ENCODE peak calls at places on chromosomes 2 and 18, in four cellular contexts. One of them, this sample, is unnamed.

GRCh38 chr2:216601632-216602409 is 31.4 kb upstream of the IGFBP2 start:
- DNase-seq in prostate gland: no peak
- DNase-seq in Panc1: no peak
- DNase-seq in breast epithelium: no peak
- DNase-seq in this sample: no peak

GRCh38 chr2:180015951-180016709 is 9.0 kb upstream of the CWC22 start:
- DNase-seq in Panc1: no peak
- DNase-seq in breast epithelium: no peak
- DNase-seq in prostate gland: no peak
- DNase-seq in this sample: no peak

GRCh38 chr18:62844850-62845643 is 129.7 kb downstream of the PHLPP1 start:
- DNase-seq in Panc1: no peak
- DNase-seq in breast epithelium: no peak
- DNase-seq in prostate gland: no peak
- DNase-seq in this sample: no peak

GRCh38 chr18:67600781-67601180 is 84.3 kb upstream of the DSEL start:
- DNase-seq in Panc1: no peak
- DNase-seq in breast epithelium: no peak
- DNase-seq in prostate gland: no peak
- DNase-seq in this sample: no peak

GRCh38 chr2:38187416-38188127 is 111.6 kb upstream of the CYP1B1 start:
- DNase-seq in Panc1: no peak
- DNase-seq in breast epithelium: peak
- DNase-seq in prostate gland: peak
- DNase-seq in this sample: peak

GRCh38 chr18:65897292-65897691 is 146.5 kb downstream of the CDH7 start:
- DNase-seq in prostate gland: no peak
- DNase-seq in breast epithelium: no peak
- DNase-seq in Panc1: no peak
- DNase-seq in this sample: no peak

GRCh38 chr2:232480201-232481190 is 7.1 kb downstream of the ECEL1 start:
- DNase-seq in Panc1: no peak
- DNase-seq in prostate gland: no peak
- DNase-seq in breast epithelium: peak
- DNase-seq in this sample: no peak

GRCh38 chr2:241788572-241788971 is 11.9 kb downstream of the GAL3ST2 start:
- DNase-seq in Panc1: no peak
- DNase-seq in prostate gland: no peak
- DNase-seq in breast epithelium: no peak
- DNase-seq in this sample: no peak

GRCh38 chr2:112006076-112006410 is 49.0 kb upstream of the TMEM87B start:
- DNase-seq in Panc1: peak
- DNase-seq in prostate gland: no peak
- DNase-seq in breast epithelium: no peak
- DNase-seq in this sample: no peak

GRCh38 chr2:65662654-65663432 is 230.4 kb upstream of the SPRED2 start:
- DNase-seq in breast epithelium: no peak
- DNase-seq in prostate gland: no peak
- DNase-seq in Panc1: no peak
- DNase-seq in this sample: no peak

GRCh38 chr18:33656889-33657288 is 78.9 kb downstream of the ASXL3 start:
- DNase-seq in Panc1: no peak
- DNase-seq in prostate gland: no peak
- DNase-seq in breast epithelium: no peak
- DNase-seq in this sample: no peak

GRCh38 chr18:45408218-45408617 is 207.1 kb upstream of the SLC14A2 start:
- DNase-seq in Panc1: no peak
- DNase-seq in prostate gland: no peak
- DNase-seq in breast epithelium: no peak
- DNase-seq in this sample: no peak

DNA sequence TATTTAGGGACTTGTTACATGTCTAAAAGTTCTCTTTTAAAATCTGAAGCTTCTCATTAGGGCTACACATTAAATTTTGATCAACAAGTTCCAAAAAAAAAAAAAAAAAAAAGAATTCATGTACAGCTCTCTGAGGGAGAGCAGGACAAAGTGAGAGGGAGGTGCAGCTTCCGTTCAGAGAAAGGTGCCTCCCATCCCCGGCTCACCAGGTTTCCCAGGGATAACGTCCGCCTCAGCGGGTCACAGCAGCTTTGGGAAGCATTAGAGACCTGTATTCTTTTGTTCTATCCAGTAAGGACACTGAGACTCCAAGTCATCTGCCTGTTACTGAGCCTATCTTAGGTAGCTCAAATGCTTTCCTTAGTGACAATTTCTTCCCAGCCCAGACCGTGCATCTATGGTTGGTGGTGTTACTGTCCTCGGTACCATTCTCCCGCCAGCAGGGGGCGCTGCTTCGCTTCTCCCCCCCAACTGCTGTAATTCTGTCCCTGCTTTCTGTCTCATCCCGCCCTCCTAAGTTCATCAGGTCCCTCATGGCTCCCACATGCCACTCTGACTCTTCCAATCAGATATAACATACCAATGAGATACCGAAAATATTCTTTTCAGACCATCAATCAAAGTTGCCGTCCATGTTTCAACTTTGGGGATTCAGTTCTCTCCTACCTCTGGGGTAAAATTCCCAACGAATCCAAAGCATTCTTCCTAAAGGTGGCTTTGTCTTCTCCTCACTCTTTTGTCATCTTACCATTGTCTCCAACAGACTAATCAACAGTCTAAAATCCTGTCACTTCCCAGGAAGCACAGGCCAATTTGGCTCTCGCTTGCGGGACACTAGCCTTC is 466.5 kb downstream of the METTL4 start:
- DNase-seq in prostate gland: peak
- DNase-seq in breast epithelium: no peak
- DNase-seq in Panc1: peak
- DNase-seq in this sample: peak
- TF ChIP-seq CTCF in prostate gland: peak
- TF ChIP-seq CTCF in breast epithelium: peak
- TF ChIP-seq CTCF in Panc1: peak
- TF ChIP-seq CTCF in this sample: peak

GRCh38 chr18:24860978-24861680 is 400.7 kb downstream of the HRH4 start:
- DNase-seq in prostate gland: no peak
- DNase-seq in Panc1: no peak
- DNase-seq in breast epithelium: no peak
- DNase-seq in this sample: no peak
- TF ChIP-seq POLR2AphosphoS5 in prostate gland: no peak
- TF ChIP-seq POLR2AphosphoS5 in Panc1: no peak
- TF ChIP-seq POLR2AphosphoS5 in breast epithelium: no peak
- TF ChIP-seq POLR2AphosphoS5 in this sample: no peak

GRCh38 chr2:88955607-88956006 is 264.1 kb downstream of the RPIA start:
- DNase-seq in breast epithelium: no peak
- DNase-seq in Panc1: no peak
- DNase-seq in prostate gland: no peak
- DNase-seq in this sample: no peak

GRCh38 chr2:88949336-88949735 is 257.9 kb downstream of the RPIA start:
- DNase-seq in breast epithelium: no peak
- DNase-seq in Panc1: no peak
- DNase-seq in prostate gland: no peak
- DNase-seq in this sample: no peak

GRCh38 chr2:88950010-88950409 is 258.5 kb downstream of the RPIA start:
- DNase-seq in prostate gland: no peak
- DNase-seq in Panc1: no peak
- DNase-seq in breast epithelium: no peak
- DNase-seq in this sample: no peak
- TF ChIP-seq CTCF in prostate gland: no peak
- TF ChIP-seq CTCF in Panc1: peak
- TF ChIP-seq CTCF in breast epithelium: no peak
- TF ChIP-seq CTCF in this sample: no peak

DNA sequence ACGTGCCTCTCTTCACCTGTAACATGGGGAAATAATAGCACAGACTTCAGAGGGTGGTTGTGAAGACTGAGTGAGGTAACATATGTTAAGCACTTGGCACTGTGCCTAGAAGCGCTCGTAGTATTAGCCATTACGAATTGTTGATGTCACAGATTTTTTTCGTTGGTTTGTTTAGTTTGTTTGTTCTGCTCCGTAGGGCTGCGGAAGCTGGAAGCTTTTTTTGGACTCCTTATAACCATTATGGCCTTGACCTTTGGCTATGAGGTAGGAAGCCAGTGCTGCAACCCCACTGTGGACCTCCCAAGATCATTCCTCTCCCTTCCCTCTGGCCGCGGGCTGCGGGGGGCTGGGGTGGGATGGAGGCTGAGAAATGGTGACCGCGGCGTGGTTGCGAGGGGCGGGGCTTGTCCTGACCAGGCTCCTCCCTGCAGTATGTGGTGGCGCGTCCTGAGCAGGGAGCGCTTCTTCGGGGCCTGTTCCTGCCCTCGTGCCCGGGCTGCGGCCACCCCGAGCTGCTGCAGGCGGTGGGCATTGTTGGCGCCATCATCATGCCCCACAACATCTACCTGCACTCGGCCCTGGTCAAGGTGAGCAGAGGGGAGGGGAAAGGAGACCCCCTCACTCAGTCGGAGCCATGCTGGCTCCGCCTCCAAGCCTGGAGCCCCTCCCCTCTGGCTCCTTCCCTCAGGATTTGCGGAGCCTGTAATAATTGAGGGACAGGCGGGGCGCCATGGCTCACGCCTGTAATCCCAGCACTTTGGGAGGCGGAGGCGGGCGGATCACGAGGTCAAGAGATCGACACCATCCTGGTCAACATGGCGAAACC is 5.5 kb downstream of the SLC11A1 start:
- DNase-seq in prostate gland: no peak
- DNase-seq in breast epithelium: no peak
- DNase-seq in Panc1: no peak
- DNase-seq in this sample: peak
- TF ChIP-seq POLR2AphosphoS5 in prostate gland: no peak
- TF ChIP-seq POLR2AphosphoS5 in breast epithelium: no peak
- TF ChIP-seq POLR2AphosphoS5 in Panc1: no peak
- TF ChIP-seq POLR2AphosphoS5 in this sample: peak

DNA sequence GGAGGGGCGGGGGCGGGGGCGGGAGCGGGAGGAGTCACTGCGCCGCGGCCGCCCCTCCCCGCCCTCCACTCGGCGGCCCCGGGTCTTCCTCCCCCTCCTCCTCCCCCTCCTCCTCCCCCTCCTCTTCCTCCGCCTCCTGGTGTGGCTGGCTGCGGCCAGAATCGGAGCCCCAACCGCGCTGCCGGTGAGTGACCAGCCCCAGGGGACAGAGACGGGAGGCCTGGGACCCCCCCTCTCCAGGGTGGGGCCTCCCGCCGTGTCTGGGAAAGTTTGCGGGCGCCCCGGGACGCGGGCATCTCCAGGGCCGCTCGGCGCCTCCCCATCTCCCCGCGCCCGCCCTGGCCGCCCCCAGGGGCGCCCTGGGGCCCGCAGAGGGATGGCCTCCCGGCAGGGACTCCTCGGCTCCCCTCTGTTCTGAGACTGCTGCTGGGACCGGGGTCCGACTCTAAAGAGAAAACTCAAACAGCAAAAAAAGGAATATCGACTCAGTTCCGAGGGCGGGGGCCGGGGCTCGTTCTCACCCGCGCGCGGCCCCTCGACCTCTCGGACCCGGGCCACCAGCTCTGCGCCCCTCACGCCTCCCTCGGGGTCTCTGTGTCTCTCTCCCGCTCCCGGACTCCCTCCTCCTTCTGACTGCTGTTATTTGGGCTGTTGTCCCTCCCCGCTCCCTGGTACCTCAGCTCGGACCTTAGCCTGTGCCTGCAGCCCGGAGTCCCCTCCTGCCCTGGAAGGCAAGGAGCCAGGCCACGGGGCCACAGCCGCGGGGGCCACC is at the start of gene STON1:
- DNase-seq in breast epithelium: no peak
- DNase-seq in Panc1: no peak
- DNase-seq in prostate gland: peak
- DNase-seq in this sample: peak
- TF ChIP-seq CTCF in breast epithelium: no peak
- TF ChIP-seq CTCF in Panc1: no peak
- TF ChIP-seq CTCF in prostate gland: peak
- TF ChIP-seq CTCF in this sample: no peak

GRCh38 chr2:109436635-109437225 is 177.0 kb downstream of the SEPTIN10 start:
- DNase-seq in breast epithelium: peak
- DNase-seq in Panc1: no peak
- DNase-seq in prostate gland: no peak
- DNase-seq in this sample: no peak

GRCh38 chr2:109435066-109435690 is 178.6 kb downstream of the SEPTIN10 start:
- DNase-seq in prostate gland: no peak
- DNase-seq in breast epithelium: peak
- DNase-seq in Panc1: no peak
- DNase-seq in this sample: no peak

GRCh38 chr2:109434351-109434750 is 179.4 kb downstream of the SEPTIN10 start:
- DNase-seq in breast epithelium: no peak
- DNase-seq in Panc1: no peak
- DNase-seq in prostate gland: no peak
- DNase-seq in this sample: no peak

GRCh38 chr2:109437325-109438090 is 176.3 kb downstream of the SEPTIN10 start:
- DNase-seq in prostate gland: peak
- DNase-seq in breast epithelium: peak
- DNase-seq in Panc1: no peak
- DNase-seq in this sample: no peak

DNA sequence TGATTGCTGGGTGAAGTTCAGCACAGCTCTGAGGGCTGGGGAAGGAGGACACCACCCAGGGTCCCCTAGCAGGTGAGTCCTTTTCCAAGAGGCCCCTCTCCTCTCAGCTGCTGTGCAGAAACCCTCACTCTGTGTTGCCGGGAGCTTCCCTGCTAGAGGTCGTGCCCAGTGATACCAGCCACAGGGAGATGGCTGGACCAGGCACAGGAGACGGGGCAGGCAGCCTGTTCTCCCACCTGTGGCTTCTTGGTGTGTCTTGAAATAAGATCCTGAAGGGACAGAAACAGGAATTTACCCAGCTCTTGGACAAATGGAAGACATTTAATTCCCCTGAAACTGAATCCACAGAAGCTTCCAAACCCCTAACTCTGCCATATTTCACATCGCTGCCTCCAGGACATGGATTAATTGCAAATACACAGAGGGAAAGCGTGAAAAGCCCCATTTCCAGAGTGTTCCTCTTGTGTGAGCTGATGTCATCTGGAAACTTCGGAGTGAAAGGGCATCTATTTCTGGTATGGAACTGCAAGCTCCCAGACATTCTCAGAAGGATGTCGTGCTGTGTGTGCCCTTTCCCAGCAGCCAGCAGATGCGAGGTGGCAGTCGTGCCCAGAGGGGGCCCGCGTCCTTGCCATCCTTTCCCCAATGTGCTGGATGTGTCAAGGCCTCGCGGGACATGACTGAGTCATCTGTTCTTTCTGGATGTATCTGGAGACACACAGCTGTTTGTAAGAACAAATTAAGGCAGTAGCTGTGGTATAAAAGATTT is 177.7 kb downstream of the SEPTIN10 start:
- DNase-seq in Panc1: no peak
- DNase-seq in prostate gland: no peak
- DNase-seq in breast epithelium: peak
- DNase-seq in this sample: no peak
- TF ChIP-seq POLR2AphosphoS5 in Panc1: no peak
- TF ChIP-seq POLR2AphosphoS5 in prostate gland: peak
- TF ChIP-seq POLR2AphosphoS5 in breast epithelium: peak
- TF ChIP-seq POLR2AphosphoS5 in this sample: peak

GRCh38 chr2:173734686-173735308 is 230.4 kb downstream of the SP3 start:
- DNase-seq in Panc1: no peak
- DNase-seq in prostate gland: no peak
- DNase-seq in breast epithelium: no peak
- DNase-seq in this sample: no peak
- TF ChIP-seq CTCF in Panc1: no peak
- TF ChIP-seq CTCF in prostate gland: no peak
- TF ChIP-seq CTCF in breast epithelium: no peak
- TF ChIP-seq CTCF in this sample: no peak

GRCh38 chr2:21032338-21033236 is 11.3 kb downstream of the APOB start:
- DNase-seq in breast epithelium: no peak
- DNase-seq in Panc1: no peak
- DNase-seq in prostate gland: no peak
- DNase-seq in this sample: no peak
- TF ChIP-seq POLR2AphosphoS5 in breast epithelium: no peak
- TF ChIP-seq POLR2AphosphoS5 in Panc1: no peak
- TF ChIP-seq POLR2AphosphoS5 in prostate gland: no peak
- TF ChIP-seq POLR2AphosphoS5 in this sample: no peak

This sample was measured in stomach.